ENCODE peak calls at places on chromosome 11, in five cellular contexts. M, K, P, S and N are unnamed samples.

GRCh38 chr11:102604875-102605274 is 20.3 kb downstream of the MMP20 start:
- DNase-seq in P (no peak), S (no peak), M (no peak), K (no peak), N (no peak)

GRCh38 chr11:8286886-8287285 is 23.2 kb upstream of the LMO1 start:
- DNase-seq in K (no peak), P (no peak), S (peak), M (no peak), N (no peak)

GRCh38 chr11:128582496-128583366 is 4.6 kb downstream of the ETS1 start:
- DNase-seq in M (peak), S (no peak), P (peak), K (no peak), N (no peak)

GRCh38 chr11:120801801-120802689 is 221.9 kb upstream of the TBCEL start:
- DNase-seq in M (peak), S (no peak), P (peak), K (no peak), N (peak)

GRCh38 chr11:57430946-57431345 is 4.0 kb upstream of the SLC43A3 start:
- DNase-seq in K (no peak), M (no peak), P (no peak), S (no peak), N (no peak)

GRCh38 chr11:62789576-62789975 is 2.2 kb downstream of the TMEM223 start:
- DNase-seq in P (no peak), K (no peak), S (no peak), M (no peak), N (no peak)

GRCh38 chr11:108235633-108236032 is 12.8 kb downstream of the ATM start:
- DNase-seq in M (no peak), P (no peak), K (no peak), S (no peak), N (no peak)

GRCh38 chr11:134916421-134916820 is 504.4 kb upstream of the B3GAT1 start:
- DNase-seq in S (no peak), P (no peak), M (no peak), K (no peak), N (no peak)

GRCh38 chr11:93939084-93939780 is 81.9 kb upstream of the HEPHL1 start:
- DNase-seq in K (no peak), S (no peak), M (peak), P (no peak), N (no peak)

GRCh38 chr11:108559340-108559739 is 34.2 kb downstream of the EXPH5 start:
- DNase-seq in K (peak), M (peak), S (no peak), P (no peak), N (no peak)

GRCh38 chr11:1305558-1306056 is 3.8 kb downstream of the TOLLIP start:
- DNase-seq in P (no peak), K (no peak), M (no peak), S (peak), N (no peak)

GRCh38 chr11:44751066-44751465 is 24.3 kb downstream of the TSPAN18 start:
- DNase-seq in P (no peak), S (peak), K (no peak), M (no peak), N (no peak)

GRCh38 chr11:104967493-104968364 is 645 bp downstream of the CASP4 start:
- DNase-seq in M (no peak), S (no peak), P (no peak), K (no peak), N (no peak)

GRCh38 chr11:57646756-57647303 is 2.9 kb downstream of the YPEL4 start:
- DNase-seq in S (no peak), K (no peak), P (no peak), M (no peak), N (no peak)

GRCh38 chr11:23097906-23098305 is 237.6 kb upstream of the CCDC179 start:
- DNase-seq in K (no peak), M (no peak), P (no peak), S (no peak), N (no peak)

GRCh38 chr11:1848640-1849265 is 4.1 kb upstream of the LSP1 start:
- DNase-seq in S (no peak), P (no peak), M (no peak), K (no peak), N (no peak)

GRCh38 chr11:30143098-30143705 is 87.6 kb upstream of the FSHB start:
- DNase-seq in K (no peak), S (no peak), M (peak), P (peak), N (peak)

GRCh38 chr11:42923651-42924050 is 388.1 kb upstream of the API5 start:
- DNase-seq in M (no peak), S (no peak), P (no peak), K (no peak), N (no peak)

GRCh38 chr11:1308745-1309497 is 511 bp downstream of the TOLLIP start:
- DNase-seq in K (no peak), S (peak), P (peak), M (peak), N (no peak)

DNA sequence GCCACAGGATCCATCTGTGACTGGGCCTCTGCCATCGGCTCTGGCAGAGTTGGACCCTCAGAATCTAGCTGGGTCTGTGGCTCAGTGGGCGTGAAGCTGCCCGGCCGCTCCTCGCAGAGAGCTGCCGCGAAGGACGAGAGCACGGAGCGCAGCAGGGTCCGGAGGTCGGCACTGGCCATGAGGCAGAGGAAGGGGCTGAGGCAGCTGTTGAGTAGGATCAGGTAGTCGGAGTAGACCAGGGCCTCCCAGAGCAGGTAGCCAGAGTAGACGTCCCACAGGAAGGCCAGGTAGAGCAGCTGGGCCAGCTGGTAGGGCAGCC is 912 bp downstream of the GPR152 start:
- DNase-seq in P (no peak), M (no peak), S (no peak), K (no peak), N (no peak)
- H3K27ac ChIP-seq in P (no peak), M (no peak), S (no peak), K (no peak), N (no peak)

GRCh38 chr11:86550757-86551156 is 121.7 kb downstream of the ME3 start:
- DNase-seq in P (no peak), M (no peak), S (no peak), K (no peak), N (no peak)
- H3K27ac ChIP-seq in P (no peak), M (no peak), S (peak), K (no peak), N (no peak)

DNA sequence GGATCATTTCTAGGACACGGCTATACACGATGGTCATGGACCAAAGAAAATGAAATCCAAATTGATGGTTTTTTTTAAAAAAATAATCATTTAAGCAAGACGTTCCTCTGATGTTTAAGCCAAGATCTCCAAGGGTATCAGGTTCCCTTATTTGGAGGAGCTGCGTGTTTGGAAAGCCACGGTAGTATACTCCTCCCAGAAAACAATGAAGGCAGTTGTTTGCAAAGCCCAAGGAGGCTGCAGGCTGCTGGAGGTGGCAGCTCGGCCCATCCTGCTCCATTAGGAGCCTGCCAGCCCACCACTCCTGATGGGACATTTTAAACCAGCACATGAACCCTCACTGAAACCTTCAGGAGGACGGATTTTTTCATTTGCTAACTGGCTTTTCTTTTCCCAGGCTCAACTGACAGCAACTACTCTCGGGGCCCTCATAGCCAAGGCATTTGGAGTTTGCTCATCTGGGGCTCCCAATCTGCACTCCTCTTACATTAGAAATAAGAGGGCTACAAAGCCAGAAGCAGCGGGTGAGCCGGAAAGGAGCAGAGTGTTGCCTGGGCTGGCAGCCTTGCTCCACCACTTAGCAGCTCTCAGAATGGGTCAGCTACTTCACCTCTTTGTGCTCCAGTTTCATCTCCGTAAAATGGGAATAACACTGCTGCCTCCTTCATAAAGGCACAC is 58.4 kb downstream of the ABTB2 start:
- DNase-seq in K (no peak), P (no peak), M (no peak), S (no peak), N (no peak)
- H3K27ac ChIP-seq in K (no peak), P (no peak), M (no peak), S (no peak), N (no peak)

GRCh38 chr11:16603890-16604783 is 134.3 kb upstream of the C11orf58 start:
- DNase-seq in K (no peak), M (peak), P (no peak), S (no peak), N (no peak)

GRCh38 chr11:16606784-16607674 is 131.4 kb upstream of the C11orf58 start:
- DNase-seq in M (peak), S (no peak), K (no peak), P (no peak), N (no peak)

GRCh38 chr11:16604784-16605439 is 133.5 kb upstream of the C11orf58 start:
- DNase-seq in P (no peak), K (no peak), S (no peak), M (peak), N (no peak)

GRCh38 chr11:16605971-16606783 is 132.3 kb upstream of the C11orf58 start:
- DNase-seq in K (peak), S (peak), P (peak), M (peak), N (peak)

DNA sequence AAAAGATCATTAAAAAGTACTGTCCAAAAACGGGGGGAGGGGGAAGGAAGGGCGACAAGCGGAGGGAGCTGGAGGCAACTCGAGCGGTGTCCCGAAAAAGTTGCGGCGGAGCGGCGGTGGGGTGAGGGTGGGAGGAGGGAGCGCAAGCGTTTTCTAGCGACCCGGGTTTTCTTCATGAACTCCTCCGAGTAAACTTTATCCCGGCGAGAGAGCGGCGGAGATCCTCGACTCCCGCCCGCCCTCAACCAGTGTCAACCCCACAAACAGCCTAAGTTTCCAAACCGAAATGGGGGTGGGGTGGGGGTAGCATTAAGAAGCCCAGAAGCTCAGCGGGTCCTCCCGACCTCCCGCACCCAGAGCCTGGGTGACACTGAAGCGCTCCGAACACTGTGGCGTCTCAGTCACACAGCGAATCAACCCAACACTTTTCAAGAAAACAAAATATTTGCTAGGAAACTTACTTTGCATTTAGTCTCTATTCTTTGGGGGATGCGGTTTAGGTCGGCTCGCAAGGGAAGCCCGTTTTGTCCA is 132.9 kb upstream of the C11orf58 start:
- DNase-seq in S (no peak), M (peak), P (no peak), K (no peak), N (no peak)
- H3K27ac ChIP-seq in S (peak), M (peak), P (no peak), K (no peak), N (no peak)